ENCODE peak calls at places on chromosomes 3 and 15, in eight cellular contexts. V, H, I, W, N, Q, B and X are unnamed samples.

GRCh38 chr15:95973566-95974256 is 356.8 kb upstream of the NR2F2 start:
- DNase-seq in V (no peak), H (no peak), I (no peak), W (no peak), N (no peak), Q (no peak), B (no peak), X (no peak)

GRCh38 chr3:178325330-178325729 is 210.9 kb upstream of the KCNMB2 start:
- DNase-seq in V (peak), H (no peak), I (no peak), W (peak), N (peak), Q (peak), B (no peak), X (peak)

GRCh38 chr3:98817546-98817945 is 54.4 kb downstream of the ST3GAL6 start:
- DNase-seq in V (peak), H (no peak), I (no peak), W (peak), N (peak), Q (peak), B (no peak), X (peak)

GRCh38 chr15:66235866-66236265 is 17.7 kb downstream of the MEGF11 start:
- DNase-seq in V (no peak), H (no peak), I (no peak), W (no peak), N (no peak), Q (no peak), B (no peak), X (no peak)

GRCh38 chr3:128746881-128747280 is 20.9 kb downstream of the RAB7A start:
- DNase-seq in V (no peak), H (no peak), I (no peak), W (no peak), N (no peak), Q (no peak), B (no peak), X (no peak)

GRCh38 chr3:57757642-57758297 is 1.7 kb downstream of the SLMAP start:
- DNase-seq in V (peak), H (no peak), I (no peak), W (peak), N (no peak), Q (no peak), B (no peak), X (peak)

GRCh38 chr3:124985358-124985757 is 50.8 kb upstream of the MUC13 start:
- DNase-seq in V (no peak), H (no peak), I (no peak), W (peak), N (peak), Q (peak), B (no peak), X (no peak)

GRCh38 chr3:58800940-58801339 is 134.4 kb upstream of the FAM3D start:
- DNase-seq in V (peak), H (no peak), I (no peak), W (peak), N (no peak), Q (no peak), B (no peak), X (no peak)

GRCh38 chr3:8970971-8971589 is 7.8 kb upstream of the RAD18 start:
- DNase-seq in V (peak), H (peak), I (peak), W (peak), N (peak), Q (peak), B (peak), X (peak)

GRCh38 chr3:154795582-154795981 is 284.5 kb upstream of the MME start:
- DNase-seq in V (no peak), H (no peak), I (no peak), W (peak), N (peak), Q (peak), B (no peak), X (no peak)